ENCODE peak calls at places on chromosomes 6 and 20, in five cellular contexts. One of them, this sample, is unnamed.

GRCh38 chr6:157227202-157228166 is 95.8 kb downstream of the TMEM242 start:
- DNase-seq in lower lobe of right lung: no peak
- DNase-seq in HepG2: no peak
- DNase-seq in heart left ventricle: no peak
- DNase-seq in endodermal cell: peak; percentile 58
- DNase-seq in this sample: peak; percentile 87

GRCh38 chr6:10144772-10145171 is 270.1 kb downstream of the TFAP2A start:
- DNase-seq in lower lobe of right lung: no peak
- DNase-seq in HepG2: no peak
- DNase-seq in heart left ventricle: no peak
- DNase-seq in endodermal cell: no peak
- DNase-seq in this sample: no peak

GRCh38 chr6:106560966-106561740 is 68.1 kb downstream of the RTN4IP1 start:
- DNase-seq in lower lobe of right lung: no peak
- DNase-seq in HepG2: no peak
- DNase-seq in heart left ventricle: no peak
- DNase-seq in endodermal cell: no peak
- DNase-seq in this sample: no peak

GRCh38 chr6:81938014-81938761 is 185.7 kb upstream of the TENT5A start:
- DNase-seq in lower lobe of right lung: no peak
- DNase-seq in HepG2: peak; percentile 93
- DNase-seq in heart left ventricle: no peak
- DNase-seq in endodermal cell: no peak
- DNase-seq in this sample: no peak

GRCh38 chr20:9129756-9130155 is 60.9 kb downstream of the PLCB4 start:
- DNase-seq in lower lobe of right lung: no peak
- DNase-seq in HepG2: no peak
- DNase-seq in heart left ventricle: no peak
- DNase-seq in endodermal cell: no peak
- DNase-seq in this sample: no peak

GRCh38 chr20:10357061-10357708 is 76.8 kb downstream of the MKKS start:
- DNase-seq in lower lobe of right lung: no peak
- DNase-seq in HepG2: no peak
- DNase-seq in heart left ventricle: no peak
- DNase-seq in endodermal cell: no peak
- DNase-seq in this sample: no peak

GRCh38 chr6:131982740-131983259 is 31.6 kb upstream of the CCN2 start:
- DNase-seq in lower lobe of right lung: no peak
- DNase-seq in HepG2: no peak
- DNase-seq in heart left ventricle: no peak
- DNase-seq in endodermal cell: no peak
- DNase-seq in this sample: no peak

GRCh38 chr6:130980310-130981032 is 82.6 kb downstream of the EPB41L2 start:
- DNase-seq in lower lobe of right lung: no peak
- DNase-seq in HepG2: no peak
- DNase-seq in heart left ventricle: no peak
- DNase-seq in endodermal cell: no peak
- DNase-seq in this sample: no peak

GRCh38 chr6:129748212-129748900 is 38.4 kb upstream of the ARHGAP18 start:
- DNase-seq in lower lobe of right lung: no peak
- DNase-seq in HepG2: peak; percentile 79
- DNase-seq in heart left ventricle: peak; percentile 27
- DNase-seq in endodermal cell: peak; percentile 55
- DNase-seq in this sample: no peak

GRCh38 chr6:112618796-112619195 is 271.7 kb downstream of the RFPL4B start:
- DNase-seq in lower lobe of right lung: no peak
- DNase-seq in HepG2: no peak
- DNase-seq in heart left ventricle: no peak
- DNase-seq in endodermal cell: peak; percentile 73
- DNase-seq in this sample: no peak

GRCh38 chr20:12928755-12929401 is 79.9 kb upstream of the SPTLC3 start:
- DNase-seq in lower lobe of right lung: no peak
- DNase-seq in HepG2: peak; percentile 91
- DNase-seq in heart left ventricle: no peak
- DNase-seq in endodermal cell: no peak
- DNase-seq in this sample: no peak

GRCh38 chr6:170099387-170099786 is 191.5 kb downstream of the DLL1 start:
- DNase-seq in lower lobe of right lung: no peak
- DNase-seq in HepG2: no peak
- DNase-seq in heart left ventricle: no peak
- DNase-seq in endodermal cell: peak; percentile 24
- DNase-seq in this sample: peak; percentile 56

GRCh38 chr20:60352580-60352979 is 394.4 kb downstream of the CDH26 start:
- DNase-seq in lower lobe of right lung: no peak
- DNase-seq in HepG2: no peak
- DNase-seq in heart left ventricle: no peak
- DNase-seq in endodermal cell: no peak
- DNase-seq in this sample: no peak

GRCh38 chr6:89999154-89999553 is 104.9 kb downstream of the GJA10 start:
- DNase-seq in lower lobe of right lung: no peak
- DNase-seq in HepG2: no peak
- DNase-seq in heart left ventricle: peak; percentile 78
- DNase-seq in endodermal cell: no peak
- DNase-seq in this sample: no peak

GRCh38 chr6:119647309-119647708 is 297.7 kb upstream of the MAN1A1 start:
- DNase-seq in lower lobe of right lung: no peak
- DNase-seq in HepG2: no peak
- DNase-seq in heart left ventricle: no peak
- DNase-seq in endodermal cell: no peak
- DNase-seq in this sample: no peak

GRCh38 chr20:36092424-36093024 is 62.0 kb upstream of the EPB41L1 start:
- DNase-seq in lower lobe of right lung: no peak
- DNase-seq in HepG2: no peak
- DNase-seq in heart left ventricle: no peak
- DNase-seq in endodermal cell: peak; percentile 79
- DNase-seq in this sample: no peak

GRCh38 chr6:100343678-100344077 is 121.0 kb downstream of the SIM1 start:
- DNase-seq in lower lobe of right lung: no peak
- DNase-seq in HepG2: no peak
- DNase-seq in heart left ventricle: no peak
- DNase-seq in endodermal cell: no peak
- DNase-seq in this sample: no peak

GRCh38 chr20:17558941-17559304 is 11.0 kb upstream of the DSTN start:
- DNase-seq in lower lobe of right lung: no peak
- DNase-seq in HepG2: no peak
- DNase-seq in heart left ventricle: no peak
- DNase-seq in endodermal cell: no peak
- DNase-seq in this sample: no peak

GRCh38 chr20:63680857-63681608 is 15.4 kb upstream of the TNFRSF6B start:
- DNase-seq in lower lobe of right lung: no peak
- DNase-seq in HepG2: no peak
- DNase-seq in heart left ventricle: no peak
- DNase-seq in endodermal cell: no peak
- DNase-seq in this sample: no peak

GRCh38 chr20:45279992-45280391 is 25.6 kb upstream of the SLPI start:
- DNase-seq in lower lobe of right lung: no peak
- DNase-seq in HepG2: no peak
- DNase-seq in heart left ventricle: no peak
- DNase-seq in endodermal cell: no peak
- DNase-seq in this sample: no peak

DNA sequence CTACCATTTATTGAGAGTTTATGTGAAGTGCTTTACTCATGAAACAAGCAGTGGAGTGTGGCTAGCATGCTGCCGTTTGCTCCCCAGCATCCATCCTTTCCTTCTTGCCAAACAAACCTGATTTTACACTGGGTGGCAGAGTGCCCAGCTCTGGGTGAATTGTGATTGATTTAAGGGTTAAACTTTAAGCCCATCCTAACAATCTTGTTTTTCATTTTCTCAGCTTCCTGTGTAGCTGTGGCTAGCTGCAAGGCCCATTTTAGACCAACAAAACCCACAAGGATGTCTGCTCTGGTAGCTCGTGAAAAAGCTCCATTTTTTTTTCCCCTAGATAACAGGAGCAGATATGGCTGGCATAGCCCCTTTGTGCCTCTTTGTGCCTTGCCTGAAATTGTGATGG is 77.7 kb upstream of the KCNG1 start:
- DNase-seq in lower lobe of right lung: no peak
- DNase-seq in HepG2: no peak
- DNase-seq in heart left ventricle: no peak
- DNase-seq in endodermal cell: no peak
- DNase-seq in this sample: no peak
- H3K4me3 ChIP-seq in lower lobe of right lung: no peak overlapping the region
- H3K4me3 ChIP-seq in HepG2: no peak overlapping the region
- H3K4me3 ChIP-seq in heart left ventricle: no peak overlapping the region
- H3K4me3 ChIP-seq in endodermal cell: no peak overlapping the region
- H3K4me3 ChIP-seq in this sample: no peak overlapping the region

GRCh38 chr6:14095444-14095843 is 22.1 kb upstream of the CD83 start:
- DNase-seq in lower lobe of right lung: no peak
- DNase-seq in HepG2: no peak
- DNase-seq in heart left ventricle: no peak
- DNase-seq in endodermal cell: no peak
- DNase-seq in this sample: no peak
- H3K4me3 ChIP-seq in lower lobe of right lung: no peak overlapping the region
- H3K4me3 ChIP-seq in HepG2: no peak overlapping the region
- H3K4me3 ChIP-seq in heart left ventricle: no peak overlapping the region
- H3K4me3 ChIP-seq in endodermal cell: no peak overlapping the region
- H3K4me3 ChIP-seq in this sample: no peak overlapping the region

DNA sequence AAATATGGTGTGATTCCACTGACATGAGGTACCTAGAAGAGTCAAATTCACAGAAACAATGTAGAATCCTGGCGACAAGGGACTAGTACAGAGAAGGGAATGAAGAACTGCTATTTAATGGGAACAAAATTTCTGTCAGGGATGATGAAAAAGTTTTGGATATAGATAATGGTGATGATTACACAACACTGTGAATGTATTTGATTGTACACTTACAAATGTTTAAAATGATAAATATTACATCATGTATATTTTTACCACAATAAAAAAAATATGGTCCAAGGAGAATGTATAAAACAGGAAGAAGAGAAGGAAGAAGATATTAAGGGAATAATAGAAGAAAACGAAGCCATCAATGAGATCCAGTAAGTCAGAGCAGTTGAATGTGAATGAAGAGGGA is 8.4 kb upstream of the E2F3 start:
- DNase-seq in lower lobe of right lung: no peak
- DNase-seq in HepG2: no peak
- DNase-seq in heart left ventricle: no peak
- DNase-seq in endodermal cell: no peak
- DNase-seq in this sample: no peak
- H3K4me3 ChIP-seq in lower lobe of right lung: no peak overlapping the region
- H3K4me3 ChIP-seq in HepG2: no peak overlapping the region
- H3K4me3 ChIP-seq in heart left ventricle: no peak overlapping the region
- H3K4me3 ChIP-seq in endodermal cell: no peak overlapping the region
- H3K4me3 ChIP-seq in this sample: no peak overlapping the region

GRCh38 chr6:12012231-12012565 is at the start of gene HIVEP1:
- DNase-seq in lower lobe of right lung: peak; percentile 59
- DNase-seq in HepG2: no peak
- DNase-seq in heart left ventricle: peak; percentile 42
- DNase-seq in endodermal cell: peak; percentile 75
- DNase-seq in this sample: no peak

GRCh38 chr6:12014873-12015149 is 2.7 kb downstream of the HIVEP1 start:
- DNase-seq in lower lobe of right lung: no peak
- DNase-seq in HepG2: no peak
- DNase-seq in heart left ventricle: no peak
- DNase-seq in endodermal cell: no peak
- DNase-seq in this sample: no peak

GRCh38 chr6:12012566-12013367 is 655 bp downstream of the HIVEP1 start:
- DNase-seq in lower lobe of right lung: peak; percentile 74
- DNase-seq in HepG2: peak; percentile 49
- DNase-seq in heart left ventricle: peak; percentile 67
- DNase-seq in endodermal cell: peak; percentile 92
- DNase-seq in this sample: no peak

GRCh38 chr6:12013368-12013617 is 1.2 kb downstream of the HIVEP1 start:
- DNase-seq in lower lobe of right lung: no peak
- DNase-seq in HepG2: no peak
- DNase-seq in heart left ventricle: no peak
- DNase-seq in endodermal cell: no peak
- DNase-seq in this sample: no peak

GRCh38 chr6:12014027-12014872 is 2.1 kb downstream of the HIVEP1 start:
- DNase-seq in lower lobe of right lung: no peak
- DNase-seq in HepG2: no peak
- DNase-seq in heart left ventricle: no peak
- DNase-seq in endodermal cell: no peak
- DNase-seq in this sample: no peak
- H3K4me3 ChIP-seq in lower lobe of right lung: no peak overlapping the region
- H3K4me3 ChIP-seq in HepG2: no peak overlapping the region
- H3K4me3 ChIP-seq in heart left ventricle: no peak overlapping the region
- H3K4me3 ChIP-seq in endodermal cell: peak overlapping the region; percentile 98
- H3K4me3 ChIP-seq in this sample: no peak overlapping the region

GRCh38 chr6:142872376-142872775 is 72.6 kb downstream of the HIVEP2 start:
- DNase-seq in lower lobe of right lung: no peak
- DNase-seq in HepG2: no peak
- DNase-seq in heart left ventricle: no peak
- DNase-seq in endodermal cell: no peak
- DNase-seq in this sample: no peak
- H3K4me3 ChIP-seq in lower lobe of right lung: no peak overlapping the region
- H3K4me3 ChIP-seq in HepG2: no peak overlapping the region
- H3K4me3 ChIP-seq in heart left ventricle: no peak overlapping the region
- H3K4me3 ChIP-seq in endodermal cell: no peak overlapping the region
- H3K4me3 ChIP-seq in this sample: no peak overlapping the region

GRCh38 chr6:114220241-114220640 is 122.6 kb downstream of the HS3ST5 start:
- DNase-seq in lower lobe of right lung: no peak
- DNase-seq in HepG2: no peak
- DNase-seq in heart left ventricle: no peak
- DNase-seq in endodermal cell: no peak
- DNase-seq in this sample: no peak

GRCh38 chr6:114218421-114218820 is 124.4 kb downstream of the HS3ST5 start:
- DNase-seq in lower lobe of right lung: no peak
- DNase-seq in HepG2: no peak
- DNase-seq in heart left ventricle: no peak
- DNase-seq in endodermal cell: no peak
- DNase-seq in this sample: no peak

GRCh38 chr6:114216789-114217467 is 125.9 kb downstream of the HS3ST5 start:
- DNase-seq in lower lobe of right lung: no peak
- DNase-seq in HepG2: no peak
- DNase-seq in heart left ventricle: no peak
- DNase-seq in endodermal cell: no peak
- DNase-seq in this sample: no peak

GRCh38 chr6:114218831-114219230 is 124.0 kb downstream of the HS3ST5 start:
- DNase-seq in lower lobe of right lung: no peak
- DNase-seq in HepG2: no peak
- DNase-seq in heart left ventricle: no peak
- DNase-seq in endodermal cell: no peak
- DNase-seq in this sample: no peak
- H3K4me3 ChIP-seq in lower lobe of right lung: no peak overlapping the region
- H3K4me3 ChIP-seq in HepG2: no peak overlapping the region
- H3K4me3 ChIP-seq in heart left ventricle: no peak overlapping the region
- H3K4me3 ChIP-seq in endodermal cell: no peak overlapping the region
- H3K4me3 ChIP-seq in this sample: no peak overlapping the region